ENCODE peak calls at places on chromosome 21, in four cellular contexts. X, U, F and P are unnamed samples.

GRCh38 chr21:14487490-14488432 is 58.4 kb downstream of the SAMSN1 start:
- DNase-seq in X (no peak), U (no peak), F (no peak), P (no peak)

GRCh38 chr21:36156815-36157670 is at the start of gene DOP1B:
- DNase-seq in X (no peak), U (no peak), F (peak), P (no peak)

GRCh38 chr21:26147535-26147934 is 23.0 kb downstream of the APP start:
- DNase-seq in X (no peak), U (no peak), F (no peak), P (peak)

GRCh38 chr21:16976132-16976666 is 536.6 kb upstream of the CXADR start:
- DNase-seq in X (no peak), U (no peak), F (no peak), P (no peak)

GRCh38 chr21:32562426-32562825 is 22.9 kb downstream of the TCP10L start:
- DNase-seq in X (peak), U (no peak), F (no peak), P (peak)

GRCh38 chr21:46078984-46079356 is 18.9 kb upstream of the COL6A2 start:
- DNase-seq in X (no peak), U (no peak), F (no peak), P (no peak)

GRCh38 chr21:15141236-15141970 is 76.6 kb upstream of the NRIP1 start:
- DNase-seq in X (no peak), U (no peak), F (no peak), P (no peak)

GRCh38 chr21:36803051-36803709 is 104.3 kb downstream of the SIM2 start:
- DNase-seq in X (no peak), U (no peak), F (no peak), P (no peak)

GRCh38 chr21:28754127-28754611 is 238.5 kb downstream of the LTN1 start:
- DNase-seq in X (no peak), U (no peak), F (no peak), P (no peak)

GRCh38 chr21:37071561-37072238 is 1.2 kb downstream of the PIGP start:
- DNase-seq in X (no peak), U (peak), F (peak), P (peak)

GRCh38 chr21:45550552-45551210 is 8.4 kb upstream of the SLC19A1 start:
- DNase-seq in X (peak), U (no peak), F (no peak), P (no peak)

GRCh38 chr21:33884361-33885157 is 31.0 kb downstream of the ATP5PO start:
- DNase-seq in X (no peak), U (peak), F (no peak), P (no peak)
- H2AFZ ChIP-seq in X (no peak), U (peak), F (no peak), P (no peak)

GRCh38 chr21:42862774-42863503 is 16.4 kb downstream of the WDR4 start:
- DNase-seq in X (peak), U (peak), F (no peak), P (no peak)
- TF ChIP-seq CTCF in X (peak), U (peak), F (no peak), P (no peak)

DNA sequence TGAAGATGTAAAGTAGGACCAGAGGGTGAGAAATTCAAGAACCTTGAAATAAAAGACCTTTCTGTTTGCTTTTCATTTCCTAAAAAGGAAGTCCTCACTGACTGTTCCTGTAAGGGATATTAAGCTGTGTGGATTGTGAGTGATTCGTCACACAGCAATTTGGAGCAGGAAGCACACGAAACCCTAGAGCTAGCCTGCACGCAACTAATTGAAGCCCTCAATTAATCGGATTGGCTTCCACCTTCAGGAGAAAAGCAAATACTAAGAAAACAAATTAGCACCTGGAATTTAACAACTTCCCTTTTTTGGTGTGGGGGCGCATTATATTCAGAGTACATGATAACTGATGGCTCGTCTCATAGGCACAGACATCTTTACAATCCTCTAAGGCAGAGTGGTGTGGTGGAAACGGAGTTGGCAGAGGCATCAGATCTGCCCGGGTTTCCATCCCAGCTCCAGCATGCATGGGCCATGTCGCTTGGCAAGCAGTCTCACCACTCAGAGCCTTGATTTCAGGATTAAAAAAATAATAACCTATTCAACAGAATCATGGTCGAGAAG is 95.2 kb downstream of the KCNJ15 start:
- DNase-seq in X (no peak), U (peak), F (no peak), P (no peak)
- H2AFZ ChIP-seq in X (no peak), U (peak), F (no peak), P (no peak)

GRCh38 chr21:44487831-44488230 is 32.5 kb downstream of the LRRC3 start:
- DNase-seq in X (no peak), U (no peak), F (peak), P (peak)
- TF ChIP-seq CTCF in X (peak), U (peak), F (peak), P (peak)

GRCh38 chr21:42220138-42220701 is 1.3 kb downstream of the ABCG1 start:
- DNase-seq in X (peak), U (peak), F (no peak), P (peak)
- H2AFZ ChIP-seq in X (no peak), U (peak), F (no peak), P (peak)

DNA sequence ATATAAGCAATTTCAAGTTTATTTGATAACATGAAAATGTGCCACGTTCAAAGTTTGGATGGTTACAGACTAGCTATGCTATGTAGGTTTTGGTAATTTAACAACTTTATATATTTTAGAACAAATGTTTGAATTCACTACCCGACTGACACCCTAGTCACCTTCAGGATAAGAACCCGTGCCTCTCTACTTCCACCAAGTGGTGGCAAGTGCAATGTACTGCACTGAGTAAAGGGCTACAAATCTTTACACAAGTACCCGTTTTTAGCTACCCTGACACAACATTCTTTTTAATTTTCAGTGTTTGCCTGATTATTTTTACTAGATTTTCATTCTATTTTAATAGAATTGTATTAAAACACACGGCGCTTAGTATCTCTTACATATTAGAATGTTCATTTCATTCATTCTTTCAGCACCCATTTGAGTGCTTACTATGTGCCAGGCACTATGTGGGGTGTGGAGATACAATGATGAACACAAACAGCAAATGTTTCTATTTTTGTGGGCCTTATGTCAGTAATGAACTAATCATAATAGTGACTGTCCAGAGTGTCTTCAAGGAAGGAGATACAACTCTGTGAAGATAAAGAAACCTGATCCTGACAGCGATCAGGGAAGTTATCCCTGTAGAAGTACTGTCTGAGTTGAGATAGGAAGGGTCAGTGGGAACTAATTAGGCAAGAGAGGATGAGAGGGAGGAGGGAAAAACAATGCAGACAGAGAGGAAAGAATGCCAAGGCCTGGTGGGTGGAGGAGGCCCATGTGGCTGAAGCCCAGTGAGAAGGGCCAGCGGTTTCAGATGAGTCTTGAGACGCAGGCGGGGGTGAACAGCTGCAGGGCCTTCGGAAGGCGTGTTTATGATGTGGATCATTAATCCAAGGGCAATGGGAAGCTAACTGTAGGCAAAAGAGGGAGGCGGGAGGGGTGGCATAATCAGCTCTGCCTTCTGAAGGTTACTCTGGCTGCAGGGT is 3.8 kb downstream of the LCA5L start:
- DNase-seq in X (no peak), U (peak), F (peak), P (peak)
- TF ChIP-seq CTCF in X (peak), U (peak), F (peak), P (peak)

GRCh38 chr21:43609501-43610340 is 49.6 kb downstream of the HSF2BP start:
- DNase-seq in X (no peak), U (peak), F (no peak), P (no peak)
- H2AFZ ChIP-seq in X (no peak), U (peak), F (no peak), P (no peak)

GRCh38 chr21:43867332-43867703 is 2.3 kb downstream of the AGPAT3 start:
- DNase-seq in X (no peak), U (no peak), F (no peak), P (no peak)

GRCh38 chr21:43864806-43865470 is at the start of gene AGPAT3:
- DNase-seq in X (no peak), U (no peak), F (peak), P (peak)

GRCh38 chr21:43865471-43866181 is 603 bp downstream of the AGPAT3 start:
- DNase-seq in X (no peak), U (peak), F (peak), P (peak)

GRCh38 chr21:43866659-43867331 is 1.8 kb downstream of the AGPAT3 start:
- DNase-seq in X (no peak), U (peak), F (peak), P (no peak)

DNA sequence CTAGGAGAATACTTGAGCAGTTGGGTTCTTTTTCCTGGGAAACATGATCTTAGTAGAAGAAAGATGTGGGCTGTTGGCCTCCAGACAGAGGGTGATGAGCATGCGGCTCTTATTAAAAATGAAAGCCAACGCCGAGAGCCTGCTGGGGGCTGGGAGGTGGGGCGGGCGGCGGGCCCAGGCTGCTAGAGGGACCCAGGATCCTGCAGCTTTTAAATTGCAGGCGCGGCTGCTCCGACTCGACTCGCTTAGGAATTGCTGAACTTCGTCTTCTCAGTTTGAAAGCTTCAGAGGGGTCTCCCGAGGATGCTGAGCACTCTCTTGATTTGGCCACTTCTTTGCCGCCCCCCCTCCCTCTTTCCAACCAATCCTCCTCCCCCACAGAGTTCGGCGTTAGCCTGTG is 1.2 kb downstream of the AGPAT3 start:
- DNase-seq in X (no peak), U (peak), F (peak), P (peak)
- TF ChIP-seq CTCF in X (no peak), U (no peak), F (no peak), P (no peak)